ENCODE peak calls at places on chromosomes 1 and 21, in four cellular contexts. F is T-helper 9 cell, O is NCI-H510A treated with DMSO at 0.1 percent for 48 hours, S is GM23248. P is an unnamed sample.

GRCh38 chr1:164953095-164953494 is 394.1 kb downstream of the PBX1 start:
- DNase-seq in F (no peak), S (no peak), O (no peak), P (no peak)

GRCh38 chr1:12549460-12550349 is 68.3 kb downstream of the DHRS3 start:
- DNase-seq in F (no peak), O (peak), S (peak), P (peak)

GRCh38 chr21:29279531-29279930 is 19.2 kb upstream of the BACH1 start:
- DNase-seq in O (no peak), S (no peak), F (no peak), P (no peak)

GRCh38 chr1:184975208-184975875 is 1.0 kb upstream of the NIBAN1 start:
- DNase-seq in O (no peak), F (no peak), S (no peak), P (no peak)

GRCh38 chr21:27812279-27812678 is 845.4 kb upstream of the ADAMTS5 start:
- DNase-seq in S (peak), F (no peak), O (no peak), P (no peak)

GRCh38 chr1:1234180-1234808 is 2.3 kb downstream of the B3GALT6 start:
- DNase-seq in O (no peak), F (no peak), S (no peak), P (no peak)

GRCh38 chr1:210294991-210295773 is 33.5 kb upstream of the HHAT start:
- DNase-seq in F (no peak), O (no peak), S (peak), P (peak)

GRCh38 chr1:26597629-26598039 is 68.1 kb downstream of the RPS6KA1 start:
- DNase-seq in O (peak), F (no peak), S (peak), P (peak)

GRCh38 chr1:206682111-206682510 is 2.6 kb upstream of the MAPKAPK2 start:
- DNase-seq in O (no peak), F (no peak), S (no peak), P (no peak)

GRCh38 chr1:89582571-89582970 is 50.3 kb upstream of the LRRC8C start:
- DNase-seq in O (no peak), F (no peak), S (no peak), P (no peak)

GRCh38 chr1:10561955-10562354 is 87.2 kb downstream of the PEX14 start:
- DNase-seq in F (no peak), O (no peak), S (peak), P (no peak)

GRCh38 chr1:58403894-58404293 is 142.6 kb downstream of the OMA1 start:
- DNase-seq in O (no peak), F (no peak), S (no peak), P (no peak)

GRCh38 chr21:36183144-36183795 is 26.6 kb downstream of the DOP1B start:
- DNase-seq in F (no peak), O (no peak), S (peak), P (no peak)

GRCh38 chr1:201640624-201641023 is 101.7 kb downstream of the NAV1 start:
- DNase-seq in F (no peak), S (peak), O (no peak), P (peak)

GRCh38 chr1:207578796-207579435 is 66.0 kb upstream of the CR1L start:
- DNase-seq in S (no peak), F (no peak), O (no peak), P (no peak)

GRCh38 chr1:150532860-150533259 is 16.3 kb upstream of the ADAMTSL4 start:
- DNase-seq in S (peak), O (no peak), F (no peak), P (peak)

GRCh38 chr1:174021611-174022079 is 512 bp downstream of the RC3H1 start:
- DNase-seq in F (peak), S (peak), O (no peak), P (peak)

GRCh38 chr21:36478941-36479340 is 981 bp downstream of the CLDN14 start:
- DNase-seq in S (peak), O (no peak), F (no peak), P (no peak)

GRCh38 chr1:1241588-1242229 is 4.8 kb downstream of the C1QTNF12 start:
- DNase-seq in F (no peak), S (no peak), O (no peak), P (no peak)

GRCh38 chr1:100597069-100597741 is 59.3 kb downstream of the GPR88 start:
- DNase-seq in S (peak), O (no peak), F (no peak), P (peak)

GRCh38 chr1:66764994-66765578 is 12.8 kb downstream of the DYNLT5 start:
- DNase-seq in S (peak), F (peak), O (peak), P (peak)

GRCh38 chr1:1013105-1013921 is at the start of gene ISG15:
- DNase-seq in S (peak), O (peak), F (peak), P (peak)

GRCh38 chr1:226519741-226520598 is 28.6 kb upstream of the STUM start:
- DNase-seq in O (no peak), S (no peak), F (no peak), P (no peak)

GRCh38 chr1:121594096-121594495 is 409.3 kb downstream of the SRGAP2C start:
- DNase-seq in O (no peak), F (no peak), S (no peak), P (no peak)

GRCh38 chr1:4614371-4615137 is 39.9 kb upstream of the AJAP1 start:
- DNase-seq in S (no peak), F (no peak), O (no peak), P (no peak)

GRCh38 chr1:217713223-217713622 is 82.1 kb downstream of the SPATA17 start:
- DNase-seq in S (no peak), F (no peak), O (no peak), P (no peak)

GRCh38 chr1:202135221-202135721 is 9.3 kb downstream of the ARL8A start:
- DNase-seq in S (peak), F (peak), O (peak), P (peak)

GRCh38 chr21:38830667-38831525 is 25.2 kb downstream of the ETS2 start:
- DNase-seq in S (no peak), O (no peak), F (no peak), P (no peak)

GRCh38 chr1:202689493-202690342 is 20.5 kb downstream of the SYT2 start:
- DNase-seq in F (no peak), S (no peak), O (no peak), P (no peak)

GRCh38 chr21:45766055-45766454 is 122.5 kb downstream of the PCBP3 start:
- DNase-seq in O (no peak), F (no peak), S (no peak), P (no peak)

GRCh38 chr21:38912355-38912619 is 106.6 kb downstream of the ETS2 start:
- DNase-seq in F (no peak), S (no peak), O (no peak), P (peak)

GRCh38 chr1:207414606-207415108 is 39.5 kb upstream of the CR2 start:
- DNase-seq in F (no peak), O (no peak), S (no peak), P (no peak)

GRCh38 chr1:91924146-91924545 is 25.1 kb upstream of the BRDT start:
- DNase-seq in O (no peak), S (peak), F (no peak), P (peak)

GRCh38 chr1:29875557-29876028 is 639.3 kb downstream of the PTPRU start:
- DNase-seq in O (peak), S (no peak), F (no peak), P (peak)

GRCh38 chr1:222995620-222996306 is 147.3 kb downstream of the TLR5 start:
- DNase-seq in O (no peak), F (no peak), S (no peak), P (no peak)

GRCh38 chr1:162197041-162197511 is 127.6 kb downstream of the NOS1AP start:
- DNase-seq in F (no peak), O (no peak), S (no peak), P (no peak)

P was measured in fibroblast of the aortic adventitia.